ENCODE peak calls at places on chromosomes 4 and X, in six cellular contexts. X is brain microvascular endothelial cell, P is mesothelial cell of epicardium, T is hippocampal formation, J is GM04504, C is germinal center. Z is an unnamed sample.

GRCh38 chrX:10633722-10634121 is 13.3 kb upstream of the MID1 start:
- DNase-seq in X (peak; percentile 88), P (no peak), T (no peak), J (peak; percentile 62), C (no peak), Z (no peak)

GRCh38 chr4:85603437-85604336 is 128.7 kb downstream of the ARHGAP24 start:
- DNase-seq in X (peak; percentile 34), P (no peak), T (no peak), J (no peak), C (peak; percentile 22), Z (no peak)

GRCh38 chr4:3321295-3321889 is 28.6 kb downstream of the RGS12 start:
- DNase-seq in X (no peak), P (no peak), T (no peak), J (no peak), C (no peak), Z (peak; percentile 77)

GRCh38 chrX:635428-636192 is 5.0 kb downstream of the SHOX start:
- DNase-seq in X (no peak), P (no peak), T (no peak), J (no peak), C (no peak), Z (peak; percentile 75)

GRCh38 chrX:40303256-40304077 is 205.7 kb upstream of the BCOR start:
- DNase-seq in X (no peak), P (no peak), T (no peak), J (no peak), C (no peak), Z (no peak)

GRCh38 chrX:46039526-46039925 is 505.7 kb downstream of the ZNF674 start:
- DNase-seq in X (no peak), P (no peak), T (no peak), J (no peak), C (no peak), Z (no peak)

GRCh38 chrX:10450229-10450958 is 170.0 kb downstream of the MID1 start:
- DNase-seq in X (peak; percentile 56), P (no peak), T (no peak), J (peak; percentile 48), C (no peak), Z (no peak)

GRCh38 chr4:152534541-152535231 is 1.2 kb downstream of the FBXW7 start:
- DNase-seq in X (no peak), P (no peak), T (no peak), J (no peak), C (peak; percentile 71), Z (no peak)

GRCh38 chr4:169244210-169244609 is 26.5 kb downstream of the SH3RF1 start:
- DNase-seq in X (no peak), P (no peak), T (no peak), J (no peak), C (no peak), Z (no peak)

Z was measured in osteocyte.